ENCODE peak calls at places on chromosomes 11 and 22, in six cellular contexts. P, V, B, A, Z and M are unnamed samples.

GRCh38 chr22:19134874-19135273 is 3.8 kb downstream of the TSSK2 start:
- DNase-seq in P (no peak), V (no peak), B (no peak), A (no peak), Z (no peak), M (no peak)

GRCh38 chr11:64620286-64620962 is 29.4 kb downstream of the SLC22A12 start:
- DNase-seq in P (no peak), V (peak), B (no peak), A (no peak), Z (no peak), M (no peak)

GRCh38 chr11:80383655-80384054 is 942.8 kb upstream of the TENM4 start:
- DNase-seq in P (no peak), V (no peak), B (no peak), A (no peak), Z (no peak), M (no peak)

GRCh38 chr22:43267332-43267731 is 75.8 kb downstream of the SCUBE1 start:
- DNase-seq in P (no peak), V (no peak), B (no peak), A (no peak), Z (no peak), M (no peak)

GRCh38 chr11:100681064-100681502 is 6.0 kb upstream of the ARHGAP42 start:
- DNase-seq in P (no peak), V (peak), B (no peak), A (no peak), Z (no peak), M (no peak)

GRCh38 chr11:57248780-57249383 is 11.8 kb upstream of the APLNR start:
- DNase-seq in P (peak), V (peak), B (no peak), A (no peak), Z (no peak), M (peak)

GRCh38 chr11:103731681-103732080 is 304.8 kb upstream of the DDI1 start:
- DNase-seq in P (no peak), V (no peak), B (no peak), A (no peak), Z (no peak), M (no peak)

GRCh38 chr11:117819096-117820040 is 5.2 kb downstream of the FXYD2 start:
- DNase-seq in P (peak), V (peak), B (no peak), A (no peak), Z (no peak), M (no peak)

GRCh38 chr11:134482128-134482527 is 70.1 kb upstream of the B3GAT1 start:
- DNase-seq in P (no peak), V (no peak), B (no peak), A (no peak), Z (no peak), M (no peak)

GRCh38 chr11:7467652-7468051 is 17.7 kb upstream of the OLFML1 start:
- DNase-seq in P (no peak), V (no peak), B (no peak), A (no peak), Z (no peak), M (no peak)

GRCh38 chr11:112805658-112806057 is 155.6 kb upstream of the NCAM1 start:
- DNase-seq in P (no peak), V (no peak), B (no peak), A (no peak), Z (no peak), M (no peak)

GRCh38 chr11:10452211-10452767 is 2.8 kb upstream of the AMPD3 start:
- DNase-seq in P (no peak), V (no peak), B (no peak), A (no peak), Z (no peak), M (no peak)

GRCh38 chr11:31557991-31558390 is 48.4 kb downstream of the ELP4 start:
- DNase-seq in P (no peak), V (no peak), B (no peak), A (no peak), Z (no peak), M (no peak)